ENCODE peak calls at places on chromosomes 7 and 10, in ten cellular contexts. U, X, L, C, N, F, K, G, Z and S are unnamed samples.

GRCh38 chr10:72460271-72460670 is 105.6 kb upstream of the DNAJB12 start:
- DNase-seq in U (no peak), X (no peak), L (no peak), C (no peak), N (no peak), F (no peak), K (no peak), G (no peak), Z (no peak), S (no peak)

GRCh38 chr7:26147030-26147429 is 5.0 kb upstream of the NFE2L3 start:
- DNase-seq in U (no peak), X (no peak), L (no peak), C (no peak), N (no peak), F (no peak), K (peak), G (no peak), Z (no peak), S (no peak)

GRCh38 chr10:132671171-132672154 is 114.5 kb downstream of the NKX6-2 start:
- DNase-seq in U (no peak), X (peak), L (no peak), C (no peak), N (no peak), F (no peak), K (no peak), G (no peak), Z (no peak), S (no peak)

GRCh38 chr10:79387466-79387973 is 40.3 kb downstream of the PPIF start:
- DNase-seq in U (no peak), X (no peak), L (peak), C (no peak), N (no peak), F (no peak), K (no peak), G (no peak), Z (peak), S (no peak)

GRCh38 chr10:82969405-82969804 is 1094.4 kb downstream of the NRG3 start:
- DNase-seq in U (peak), X (peak), L (no peak), C (no peak), N (no peak), F (no peak), K (no peak), G (no peak), Z (no peak), S (peak)

GRCh38 chr7:140889645-140890044 is 35.1 kb downstream of the BRAF start:
- DNase-seq in U (no peak), X (no peak), L (no peak), C (no peak), N (no peak), F (no peak), K (no peak), G (no peak), Z (no peak), S (no peak)

GRCh38 chr10:75209325-75210192 is 1.0 kb upstream of the VDAC2 start:
- DNase-seq in U (peak), X (no peak), L (peak), C (no peak), N (peak), F (peak), K (no peak), G (peak), Z (peak), S (peak)

GRCh38 chr7:2248984-2249694 is 7.1 kb downstream of the NUDT1 start:
- DNase-seq in U (peak), X (peak), L (peak), C (no peak), N (no peak), F (no peak), K (no peak), G (peak), Z (peak), S (no peak)

GRCh38 chr10:79436850-79437103 is 8.6 kb downstream of the ZCCHC24 start:
- DNase-seq in U (no peak), X (no peak), L (no peak), C (no peak), N (no peak), F (no peak), K (no peak), G (no peak), Z (no peak), S (no peak)

GRCh38 chr10:132520147-132520811 is 17.3 kb upstream of the INPP5A start:
- DNase-seq in U (no peak), X (no peak), L (no peak), C (no peak), N (no peak), F (no peak), K (no peak), G (no peak), Z (peak), S (no peak)

GRCh38 chr7:97470726-97471125 is 261.2 kb upstream of the TAC1 start:
- DNase-seq in U (no peak), X (no peak), L (no peak), C (no peak), N (no peak), F (no peak), K (no peak), G (no peak), Z (no peak), S (no peak)

GRCh38 chr7:43439631-43440401 is 143.1 kb upstream of the STK17A start:
- DNase-seq in U (peak), X (peak), L (peak), C (peak), N (peak), F (no peak), K (no peak), G (peak), Z (peak), S (peak)

GRCh38 chr7:104984591-104985258 is 29.3 kb upstream of the KMT2E start:
- DNase-seq in U (no peak), X (no peak), L (no peak), C (no peak), N (no peak), F (no peak), K (no peak), G (no peak), Z (no peak), S (no peak)

GRCh38 chr10:129021597-129022304 is 445.3 kb upstream of the MGMT start:
- DNase-seq in U (no peak), X (peak), L (no peak), C (no peak), N (no peak), F (no peak), K (no peak), G (no peak), Z (no peak), S (peak)

GRCh38 chr7:78530351-78530750 is 731.8 kb downstream of the PHTF2 start:
- DNase-seq in U (no peak), X (no peak), L (no peak), C (peak), N (no peak), F (peak), K (no peak), G (peak), Z (no peak), S (no peak)

GRCh38 chr7:129665013-129665401 is 53.5 kb downstream of the NRF1 start:
- DNase-seq in U (peak), X (peak), L (no peak), C (no peak), N (no peak), F (no peak), K (no peak), G (peak), Z (no peak), S (no peak)

GRCh38 chr7:90727412-90727811 is 131.3 kb downstream of the CDK14 start:
- DNase-seq in U (no peak), X (no peak), L (no peak), C (no peak), N (no peak), F (no peak), K (no peak), G (no peak), Z (no peak), S (no peak)

GRCh38 chr7:94656925-94657731 is 1.2 kb upstream of the SGCE start:
- DNase-seq in U (peak), X (peak), L (no peak), C (peak), N (no peak), F (no peak), K (peak), G (peak), Z (no peak), S (peak)

GRCh38 chr10:116183733-116184447 is 89.1 kb downstream of the GFRA1 start:
- DNase-seq in U (no peak), X (peak), L (no peak), C (no peak), N (no peak), F (no peak), K (no peak), G (no peak), Z (no peak), S (no peak)

GRCh38 chr7:27100601-27101187 is 1.8 kb downstream of the HOXA2 start:
- DNase-seq in U (no peak), X (peak), L (no peak), C (no peak), N (no peak), F (no peak), K (no peak), G (no peak), Z (no peak), S (no peak)

GRCh38 chr7:135193615-135194081 is 17.7 kb downstream of the WDR91 start:
- DNase-seq in U (no peak), X (no peak), L (no peak), C (no peak), N (no peak), F (no peak), K (no peak), G (no peak), Z (no peak), S (no peak)

GRCh38 chr7:131039355-131039762 is 288.3 kb upstream of the MKLN1 start:
- DNase-seq in U (no peak), X (no peak), L (no peak), C (no peak), N (no peak), F (no peak), K (no peak), G (no peak), Z (no peak), S (no peak)

GRCh38 chr7:88344956-88345832 is 38.5 kb upstream of the STEAP4 start:
- DNase-seq in U (no peak), X (peak), L (no peak), C (peak), N (no peak), F (peak), K (no peak), G (peak), Z (peak), S (peak)

GRCh38 chr10:125550362-125550761 is 132.6 kb downstream of the TEX36 start:
- DNase-seq in U (no peak), X (no peak), L (no peak), C (no peak), N (no peak), F (no peak), K (no peak), G (peak), Z (no peak), S (no peak)

GRCh38 chr7:16905300-16906044 is 23.7 kb upstream of the AGR3 start:
- DNase-seq in U (no peak), X (peak), L (no peak), C (no peak), N (no peak), F (no peak), K (no peak), G (peak), Z (no peak), S (no peak)

GRCh38 chr10:126160971-126161630 is 227.2 kb downstream of the ADAM12 start:
- DNase-seq in U (no peak), X (peak), L (no peak), C (no peak), N (no peak), F (no peak), K (peak), G (peak), Z (no peak), S (peak)

GRCh38 chr7:1692500-1693418 is 22.7 kb downstream of the ELFN1 start:
- DNase-seq in U (no peak), X (no peak), L (no peak), C (no peak), N (no peak), F (no peak), K (no peak), G (no peak), Z (no peak), S (peak)

GRCh38 chr7:24722386-24723177 is 34.7 kb downstream of the GSDME start:
- DNase-seq in U (no peak), X (peak), L (no peak), C (peak), N (no peak), F (peak), K (no peak), G (peak), Z (no peak), S (no peak)

GRCh38 chr7:23237000-23237399 is 9.6 kb upstream of the GPNMB start:
- DNase-seq in U (no peak), X (no peak), L (no peak), C (no peak), N (no peak), F (no peak), K (no peak), G (no peak), Z (no peak), S (no peak)

GRCh38 chr7:47046949-47047348 is 535.0 kb downstream of the TNS3 start:
- DNase-seq in U (no peak), X (peak), L (no peak), C (no peak), N (no peak), F (no peak), K (no peak), G (no peak), Z (no peak), S (no peak)

GRCh38 chr10:70893227-70894006 is 5.1 kb upstream of the PCBD1 start:
- DNase-seq in U (no peak), X (no peak), L (no peak), C (no peak), N (no peak), F (no peak), K (no peak), G (no peak), Z (no peak), S (no peak)

GRCh38 chr7:514651-515598 is 4.7 kb downstream of the PDGFA start:
- DNase-seq in U (no peak), X (peak), L (no peak), C (peak), N (no peak), F (peak), K (no peak), G (no peak), Z (peak), S (peak)

GRCh38 chr10:37865957-37866671 is 8.7 kb upstream of the ZNF248 start:
- DNase-seq in U (no peak), X (no peak), L (no peak), C (no peak), N (no peak), F (no peak), K (no peak), G (no peak), Z (peak), S (peak)

GRCh38 chr10:113151178-113151577 is 201.1 kb downstream of the TCF7L2 start:
- DNase-seq in U (peak), X (no peak), L (no peak), C (no peak), N (no peak), F (no peak), K (no peak), G (no peak), Z (no peak), S (no peak)